ENCODE peak calls at places on chromosomes 12 and 14, in ten cellular contexts. P is cerebellum; X is activated effector memory CD4-positive, alpha-beta T cell treated with anti-CD3 and anti-CD28 coated beads, Interleukin-2, amount 50 U/mL, for 16 hours; K is uterus; F is AG20443; J is HTR-8/SVneo; R is CD14-positive monocyte; N is stimulated activated naive CD8-positive, alpha-beta T cell treated with anti-CD3 and anti-CD28 coated beads, Interleukin-15, amount 100 ng/mL, for 72 hours; Q is kidney glomerular epithelial cell; M is T-helper 9 cell. L is an unnamed sample.
A peak's percentile ranks its signal among the peaks of the same experiment; 100 is the strongest.

GRCh38 chr12:131592972-131593371 is 117.9 kb upstream of the SFSWAP start:
- DNase-seq in P (no peak), X (no peak), K (no peak), F (no peak), J (no peak), R (no peak), N (peak; percentile 24), Q (no peak), M (no peak), L (no peak)

GRCh38 chr14:97149775-97150174 is 352.6 kb downstream of the VRK1 start:
- DNase-seq in P (no peak), X (no peak), K (no peak), F (no peak), J (no peak), R (no peak), N (no peak), Q (no peak), M (no peak), L (no peak)

GRCh38 chr12:104486943-104487819 is 30.4 kb downstream of the CHST11 start:
- DNase-seq in P (no peak), X (no peak), K (no peak), F (no peak), J (no peak), R (no peak), N (no peak), Q (no peak), M (no peak), L (no peak)

GRCh38 chr12:56271031-56271430 is 4.3 kb downstream of the COQ10A start:
- DNase-seq in P (no peak), X (no peak), K (no peak), F (peak; percentile 65), J (peak; percentile 28), R (no peak), N (no peak), Q (no peak), M (no peak), L (no peak)

GRCh38 chr12:73361156-73361866 is 1089.1 kb downstream of the TRHDE start:
- DNase-seq in P (no peak), X (no peak), K (no peak), F (no peak), J (no peak), R (no peak), N (no peak), Q (peak; percentile 29), M (no peak), L (no peak)

GRCh38 chr12:68131867-68132414 is 27.6 kb downstream of the IFNG start:
- DNase-seq in P (no peak), X (no peak), K (no peak), F (no peak), J (no peak), R (no peak), N (no peak), Q (no peak), M (no peak), L (no peak)

GRCh38 chr14:58362798-58363412 is 32.8 kb upstream of the TOMM20L start:
- DNase-seq in P (peak; percentile 54), X (no peak), K (no peak), F (no peak), J (peak; percentile 74), R (no peak), N (no peak), Q (peak; percentile 17), M (no peak), L (no peak)

GRCh38 chr14:77409131-77409533 is 14.2 kb downstream of the NOXRED1 start:
- DNase-seq in P (no peak), X (no peak), K (no peak), F (no peak), J (no peak), R (no peak), N (no peak), Q (no peak), M (no peak), L (no peak)

GRCh38 chr12:49020441-49020840 is 1.9 kb upstream of the PRKAG1 start:
- DNase-seq in P (no peak), X (peak; percentile 61), K (no peak), F (no peak), J (no peak), R (no peak), N (no peak), Q (no peak), M (no peak), L (peak; percentile 27)

GRCh38 chr14:35341454-35342159 is 49.4 kb downstream of the PSMA6 start:
- DNase-seq in P (peak; percentile 35), X (peak; percentile 60), K (peak; percentile 89), F (peak; percentile 93), J (peak; percentile 80), R (peak; percentile 79), N (peak; percentile 46), Q (peak; percentile 83), M (peak; percentile 25), L (peak; percentile 94)

GRCh38 chr12:80711866-80712265 is 4.4 kb downstream of the MYF6 start:
- DNase-seq in P (no peak), X (no peak), K (no peak), F (no peak), J (no peak), R (no peak), N (no peak), Q (no peak), M (no peak), L (no peak)

GRCh38 chr12:87094356-87094755 is 838.2 kb upstream of the MGAT4C start:
- DNase-seq in P (no peak), X (no peak), K (no peak), F (no peak), J (no peak), R (no peak), N (no peak), Q (no peak), M (no peak), L (no peak)

GRCh38 chr14:95452890-95453712 is 63.3 kb downstream of the SYNE3 start:
- DNase-seq in P (no peak), X (no peak), K (no peak), F (no peak), J (no peak), R (no peak), N (no peak), Q (no peak), M (no peak), L (no peak)

L was measured in posterior cingulate gyrus.